ENCODE peak calls at places on chromosome 7, in eight cellular contexts. E is CD4-positive, alpha-beta memory T cell; V is Caki2; G is T-cell; Q is anterior cingulate cortex; Y is activated CD8-positive, alpha-beta memory T cell treated with anti-CD3 and anti-CD28 coated beads, Interleukin-2, amount 50 U/mL, for 48 hours; M is EH; R is NT2/D1. U is an unnamed sample.

GRCh38 chr7:42128703-42129102 is 108.3 kb downstream of the GLI3 start:
- DNase-seq in E (no peak), V (no peak), G (no peak), Q (no peak), Y (no peak), M (peak; percentile 37), R (no peak), U (no peak)

GRCh38 chr7:91198371-91198770 is 65.9 kb upstream of the FZD1 start:
- DNase-seq in E (no peak), V (no peak), G (no peak), Q (no peak), Y (no peak), M (no peak), R (no peak), U (no peak)

GRCh38 chr7:105677803-105678583 is 96.7 kb upstream of the EFCAB10 start:
- DNase-seq in E (peak; percentile 77), V (no peak), G (peak; percentile 53), Q (no peak), Y (peak; percentile 73), M (no peak), R (no peak), U (no peak)

GRCh38 chr7:139360948-139361307 is 1.2 kb downstream of the LUC7L2 start:
- DNase-seq in E (no peak), V (no peak), G (no peak), Q (no peak), Y (no peak), M (no peak), R (no peak), U (no peak)

GRCh38 chr7:112540839-112541577 is 60.2 kb downstream of the LSMEM1 start:
- DNase-seq in E (no peak), V (no peak), G (no peak), Q (no peak), Y (no peak), M (peak; percentile 54), R (no peak), U (no peak)

GRCh38 chr7:155698633-155699032 is 54.2 kb downstream of the RBM33 start:
- DNase-seq in E (no peak), V (no peak), G (no peak), Q (no peak), Y (no peak), M (no peak), R (no peak), U (no peak)

GRCh38 chr7:46755120-46756034 is 826.5 kb downstream of the TNS3 start:
- DNase-seq in E (no peak), V (no peak), G (no peak), Q (no peak), Y (no peak), M (no peak), R (no peak), U (no peak)

GRCh38 chr7:40167291-40167690 is 32.5 kb downstream of the SUGCT start:
- DNase-seq in E (no peak), V (no peak), G (no peak), Q (no peak), Y (no peak), M (no peak), R (no peak), U (no peak)

GRCh38 chr7:54544356-54545240 is 2.4 kb downstream of the VSTM2A start:
- DNase-seq in E (no peak), V (no peak), G (no peak), Q (no peak), Y (no peak), M (no peak), R (no peak), U (no peak)

GRCh38 chr7:112120818-112121217 is 85.4 kb downstream of the DOCK4 start:
- DNase-seq in E (no peak), V (no peak), G (no peak), Q (no peak), Y (no peak), M (no peak), R (no peak), U (no peak)

GRCh38 chr7:131633342-131633843 is 77.0 kb upstream of the PODXL start:
- DNase-seq in E (no peak), V (no peak), G (no peak), Q (no peak), Y (no peak), M (peak; percentile 94), R (no peak), U (no peak)

GRCh38 chr7:69564454-69565417 is 33.5 kb upstream of the AUTS2 start:
- DNase-seq in E (no peak), V (peak; percentile 27), G (no peak), Q (peak; percentile 48), Y (no peak), M (peak; percentile 6), R (no peak), U (peak; percentile 4)

GRCh38 chr7:20107582-20107981 is 109.6 kb downstream of the MACC1 start:
- DNase-seq in E (no peak), V (no peak), G (no peak), Q (no peak), Y (no peak), M (no peak), R (no peak), U (no peak)

GRCh38 chr7:2003931-2004812 is 228.6 kb downstream of the MAD1L1 start:
- DNase-seq in E (no peak), V (no peak), G (no peak), Q (no peak), Y (no peak), M (no peak), R (no peak), U (no peak)

GRCh38 chr7:114354306-114354705 is 60.3 kb upstream of the FOXP2 start:
- DNase-seq in E (no peak), V (no peak), G (no peak), Q (no peak), Y (no peak), M (no peak), R (no peak), U (no peak)

GRCh38 chr7:134480730-134481129 is 21.8 kb upstream of the AKR1B1 start:
- DNase-seq in E (no peak), V (peak; percentile 53), G (no peak), Q (no peak), Y (no peak), M (peak; percentile 79), R (peak; percentile 71), U (no peak)

GRCh38 chr7:148334959-148335577 is 255.5 kb upstream of the C7orf33 start:
- DNase-seq in E (no peak), V (peak; percentile 59), G (no peak), Q (no peak), Y (no peak), M (no peak), R (peak; percentile 72), U (peak; percentile 88)

GRCh38 chr7:40579401-40579800 is 444.6 kb downstream of the SUGCT start:
- DNase-seq in E (no peak), V (no peak), G (no peak), Q (no peak), Y (no peak), M (peak; percentile 74), R (no peak), U (no peak)

GRCh38 chr7:92460510-92460909 is 13.2 kb downstream of the GATAD1 start:
- DNase-seq in E (no peak), V (no peak), G (no peak), Q (no peak), Y (no peak), M (no peak), R (no peak), U (no peak)

GRCh38 chr7:52269669-52270068 is 765.8 kb upstream of the POM121L12 start:
- DNase-seq in E (no peak), V (no peak), G (no peak), Q (no peak), Y (no peak), M (no peak), R (no peak), U (no peak)

GRCh38 chr7:80640841-80641240 is 2.4 kb downstream of the CD36 start:
- DNase-seq in E (no peak), V (peak; percentile 39), G (no peak), Q (no peak), Y (no peak), M (peak; percentile 84), R (no peak), U (peak; percentile 49)

GRCh38 chr7:128100949-128101713 is 69.9 kb upstream of the LRRC4 start:
- DNase-seq in E (no peak), V (no peak), G (no peak), Q (no peak), Y (no peak), M (no peak), R (no peak), U (no peak)

GRCh38 chr7:143214789-143215679 is 6.8 kb upstream of the TAS2R40 start:
- DNase-seq in E (peak; percentile 79), V (peak; percentile 59), G (peak; percentile 59), Q (peak; percentile 24), Y (no peak), M (peak; percentile 82), R (peak; percentile 82), U (peak; percentile 32)

GRCh38 chr7:101533103-101533465 is 96.0 kb downstream of the MYL10 start:
- DNase-seq in E (no peak), V (no peak), G (no peak), Q (no peak), Y (no peak), M (no peak), R (no peak), U (no peak)

GRCh38 chr7:113004726-113005454 is 81.7 kb downstream of the GPR85 start:
- DNase-seq in E (no peak), V (no peak), G (no peak), Q (no peak), Y (no peak), M (no peak), R (no peak), U (no peak)

GRCh38 chr7:100894860-100895700 is 608 bp downstream of the ACHE start:
- DNase-seq in E (no peak), V (no peak), G (peak; percentile 65), Q (no peak), Y (peak; percentile 88), M (peak; percentile 18), R (peak; percentile 56), U (no peak)

GRCh38 chr7:130595986-130596385 is 72.6 kb downstream of the COPG2 start:
- DNase-seq in E (no peak), V (peak; percentile 0), G (no peak), Q (no peak), Y (no peak), M (peak; percentile 16), R (no peak), U (no peak)

U was measured in kidney epithelial cell.